ENCODE peak calls at places on chromosomes 11 and 22, in four cellular contexts. D, X, H and N are unnamed samples.

GRCh38 chr11:568306-569259 is 7.7 kb upstream of the PHRF1 start:
- DNase-seq in D (peak; percentile 48), X (peak; percentile 98), H (peak; percentile 96), N (peak; percentile 98)

GRCh38 chr11:61353109-61354067 is 8.3 kb downstream of the CYB561A3 start:
- DNase-seq in D (no peak), X (no peak), H (no peak), N (no peak)

GRCh38 chr22:35629406-35630234 is 12.5 kb upstream of the MB start:
- DNase-seq in D (peak; percentile 98), X (peak; percentile 98), H (no peak), N (peak; percentile 94)

GRCh38 chr22:20019661-20020532 is 1.0 kb upstream of the TANGO2 start:
- DNase-seq in D (no peak), X (no peak), H (no peak), N (peak; percentile 77)

GRCh38 chr11:48081151-48082010 is 101.0 kb downstream of the PTPRJ start:
- DNase-seq in D (no peak), X (peak; percentile 92), H (no peak), N (peak; percentile 84)

GRCh38 chr22:26986884-26987283 is 329.5 kb downstream of the MIAT start:
- DNase-seq in D (no peak), X (no peak), H (no peak), N (no peak)

GRCh38 chr22:17606472-17606871 is 22.1 kb downstream of the ATP6V1E1 start:
- DNase-seq in D (no peak), X (peak; percentile 19), H (no peak), N (no peak)

GRCh38 chr11:6693342-6694228 is 10.4 kb upstream of the MRPL17 start:
- DNase-seq in D (peak; percentile 72), X (peak; percentile 85), H (no peak), N (no peak)

GRCh38 chr11:83265331-83265730 is 20.8 kb downstream of the CCDC90B start:
- DNase-seq in D (no peak), X (no peak), H (no peak), N (no peak)

GRCh38 chr11:209275-210121 is 2.0 kb downstream of the RIC8A start:
- DNase-seq in D (no peak), X (peak; percentile 78), H (no peak), N (peak; percentile 84)

GRCh38 chr11:127651175-127651887 is 650.8 kb upstream of the KIRREL3 start:
- DNase-seq in D (no peak), X (peak; percentile 68), H (no peak), N (no peak)

GRCh38 chr11:128222245-128222959 is 365.0 kb downstream of the ETS1 start:
- DNase-seq in D (no peak), X (no peak), H (no peak), N (no peak)

GRCh38 chr22:38513063-38513462 is 7.0 kb upstream of the DDX17 start:
- DNase-seq in D (no peak), X (no peak), H (peak; percentile 48), N (no peak)

GRCh38 chr11:100730266-100730665 is 43.2 kb downstream of the ARHGAP42 start:
- DNase-seq in D (no peak), X (peak; percentile 57), H (no peak), N (no peak)

GRCh38 chr11:78350101-78350645 is 67.4 kb downstream of the GAB2 start:
- DNase-seq in D (no peak), X (peak; percentile 50), H (no peak), N (no peak)

GRCh38 chr11:20672575-20672974 is 3.2 kb downstream of the NELL1 start:
- DNase-seq in D (no peak), X (no peak), H (no peak), N (no peak)

GRCh38 chr11:13384837-13385417 is 78.1 kb downstream of the BTBD10 start:
- DNase-seq in D (peak; percentile 7), X (peak; percentile 71), H (peak; percentile 29), N (no peak)

GRCh38 chr11:119694334-119694733 is 34.7 kb downstream of the NECTIN1 start:
- DNase-seq in D (no peak), X (no peak), H (no peak), N (no peak)

GRCh38 chr11:57545883-57546282 is 8.5 kb downstream of the SMTNL1 start:
- DNase-seq in D (no peak), X (no peak), H (no peak), N (no peak)

GRCh38 chr11:71395010-71395560 is 53.1 kb downstream of the DHCR7 start:
- DNase-seq in D (no peak), X (no peak), H (no peak), N (no peak)

GRCh38 chr11:32087602-32088001 is 3.3 kb upstream of the RCN1 start:
- DNase-seq in D (no peak), X (peak; percentile 55), H (no peak), N (no peak)

GRCh38 chr11:43943357-43943930 is 1.0 kb downstream of the C11orf96 start:
- DNase-seq in D (no peak), X (peak; percentile 48), H (no peak), N (no peak)

GRCh38 chr11:134658481-134659080 is 246.5 kb upstream of the B3GAT1 start:
- DNase-seq in D (no peak), X (no peak), H (no peak), N (peak; percentile 15)

GRCh38 chr22:24486501-24486921 is 8.6 kb upstream of the UPB1 start:
- DNase-seq in D (peak; percentile 54), X (peak; percentile 91), H (no peak), N (no peak)

GRCh38 chr11:31779268-31779879 is 31.7 kb downstream of the PAX6 start:
- DNase-seq in D (no peak), X (peak; percentile 81), H (no peak), N (no peak)

GRCh38 chr11:1759151-1759850 is 4.4 kb downstream of the CTSD start:
- DNase-seq in D (no peak), X (no peak), H (no peak), N (peak; percentile 82)

GRCh38 chr22:23085785-23086184 is 15.5 kb downstream of the GNAZ start:
- DNase-seq in D (no peak), X (no peak), H (no peak), N (no peak)

GRCh38 chr11:88035271-88035670 is 140.0 kb downstream of the RAB38 start:
- DNase-seq in D (no peak), X (peak; percentile 19), H (no peak), N (no peak)

GRCh38 chr11:17716807-17717206 is 2.6 kb upstream of the MYOD1 start:
- DNase-seq in D (no peak), X (no peak), H (no peak), N (no peak)

GRCh38 chr11:119056397-119056999 is 507 bp downstream of the HYOU1 start:
- DNase-seq in D (no peak), X (peak; percentile 54), H (peak; percentile 40), N (peak; percentile 88)

GRCh38 chr11:1559103-1559951 is 12.7 kb downstream of the DUSP8 start:
- DNase-seq in D (peak; percentile 41), X (peak; percentile 89), H (no peak), N (peak; percentile 97)

DNA sequence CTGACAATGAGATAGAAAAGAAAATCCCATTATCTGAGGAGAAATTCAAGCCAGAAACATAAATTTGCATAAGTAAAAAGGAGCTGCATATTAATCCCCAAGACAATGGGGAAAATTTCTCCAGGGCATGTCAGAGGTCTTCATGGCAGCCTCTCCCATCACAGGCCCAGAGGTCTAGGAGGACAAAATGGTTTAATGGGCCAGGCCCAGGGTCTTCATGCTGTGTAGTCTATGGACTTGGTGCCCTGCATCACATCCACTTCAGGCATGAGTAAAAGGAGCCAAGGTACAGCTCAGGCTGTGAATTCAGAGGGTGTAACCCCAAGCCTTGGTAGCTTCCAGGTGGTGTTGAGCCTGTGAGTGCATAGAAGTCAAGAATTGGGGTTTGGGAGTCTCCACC is 1097.2 kb upstream of the RAG2 start:
- DNase-seq in D (no peak), X (no peak), H (no peak), N (no peak)
- H3K36me3 ChIP-seq in D (no peaks in the 10 kb centered on the region), X (no peaks in the 10 kb centered on the region), H (no peaks in the 10 kb centered on the region), N (no peaks in the 10 kb centered on the region)

DNA sequence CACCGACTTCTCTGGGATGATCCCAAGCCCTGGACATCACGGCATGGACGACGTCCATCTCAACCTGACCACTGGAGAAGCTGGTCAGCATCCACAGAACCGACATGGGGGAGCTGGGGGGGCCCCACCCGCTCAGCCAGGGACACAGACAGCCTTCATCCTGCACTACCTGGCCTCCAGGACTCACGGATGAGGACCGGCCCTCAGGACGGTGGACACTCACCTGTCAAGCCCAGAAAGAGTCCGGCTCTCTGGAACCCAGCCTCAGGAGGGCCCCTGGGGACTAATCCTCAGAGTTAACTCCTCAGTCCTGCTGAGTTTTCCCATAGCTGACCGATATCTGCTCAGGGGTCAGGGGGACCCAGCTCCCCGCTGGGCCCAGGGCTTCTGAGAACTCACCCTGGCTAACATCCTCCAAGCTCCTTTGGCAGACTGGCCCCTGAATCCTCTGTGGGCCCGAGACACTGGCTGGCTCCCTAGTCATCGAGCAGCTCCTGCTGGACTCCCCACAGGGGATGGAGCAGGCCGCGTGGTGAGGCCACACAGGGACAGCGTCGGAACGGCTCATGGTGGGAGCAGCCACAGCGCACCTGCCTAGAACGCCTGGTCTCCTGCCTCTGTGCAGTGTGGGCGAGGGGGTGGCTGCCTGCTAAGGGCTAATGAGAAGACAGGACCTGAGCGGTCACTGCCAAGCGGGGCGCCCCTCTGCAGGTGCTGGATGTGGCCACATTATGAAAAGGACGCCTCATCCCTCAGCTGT is 649.2 kb downstream of the BRD1 start:
- DNase-seq in D (no peak), X (no peak), H (no peak), N (peak; percentile 66)
- H3K36me3 ChIP-seq in D (no peaks in the 10 kb centered on the region), X (no peaks in the 10 kb centered on the region), H (no peaks in the 10 kb centered on the region), N (no peaks in the 10 kb centered on the region)

GRCh38 chr22:41353862-41354575 is 27.7 kb upstream of the TEF start:
- DNase-seq in D (no peak), X (no peak), H (no peak), N (no peak)
- H3K36me3 ChIP-seq in D (peaks cover 42% of the 10 kb centered on the region), X (peaks cover 12% of the 10 kb centered on the region), H (peaks cover 44% of the 10 kb centered on the region), N (peaks cover 26% of the 10 kb centered on the region)

DNA sequence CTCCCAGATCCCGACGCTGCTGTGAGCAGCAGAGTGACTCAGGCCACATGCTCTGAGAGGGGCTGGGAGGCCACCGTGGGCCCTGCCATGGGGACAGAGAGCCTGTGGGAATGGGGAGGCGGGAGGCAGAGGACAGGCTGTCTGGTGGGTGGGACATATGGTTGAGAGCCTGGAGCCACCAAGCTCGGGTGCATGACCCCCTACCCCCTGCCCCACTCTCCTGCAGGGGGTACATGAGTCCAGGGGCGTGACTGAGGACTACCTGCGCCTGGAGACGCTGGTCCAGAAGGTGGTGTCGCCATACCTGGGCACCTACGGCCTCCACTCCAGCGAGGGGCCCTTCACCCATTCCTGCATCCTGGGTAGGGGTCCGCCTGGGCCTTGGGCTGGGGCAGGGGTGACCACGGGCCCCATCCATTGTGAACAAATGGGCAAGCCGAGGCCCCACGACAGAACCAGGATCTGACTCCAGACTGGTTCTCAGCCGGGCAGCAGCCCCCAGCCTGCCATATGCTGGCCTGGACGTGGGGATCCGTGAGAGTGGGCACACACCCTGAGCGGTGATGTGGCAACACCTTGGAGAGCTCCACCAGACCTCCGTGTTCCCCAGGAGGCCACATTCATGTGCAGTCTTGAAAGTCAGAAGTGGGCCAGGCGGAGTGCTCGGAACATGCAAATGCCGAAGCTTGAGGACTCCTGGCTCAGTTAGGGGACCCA is 17.4 kb upstream of the ARHGAP8 start:
- DNase-seq in D (no peak), X (peak; percentile 24), H (no peak), N (peak; percentile 77)
- H3K36me3 ChIP-seq in D (peaks cover 11% of the 10 kb centered on the region), X (no peaks in the 10 kb centered on the region), H (peaks cover 7% of the 10 kb centered on the region), N (peaks cover 3% of the 10 kb centered on the region)

GRCh38 chr11:62709262-62710000 is 2.0 kb downstream of the GNG3 start:
- DNase-seq in D (peak; percentile 62), X (peak; percentile 99), H (peak; percentile 97), N (peak; percentile 99)
- H3K36me3 ChIP-seq in D (peaks cover 10% of the 10 kb centered on the region), X (peaks cover 27% of the 10 kb centered on the region), H (peaks cover 25% of the 10 kb centered on the region), N (peaks cover 6% of the 10 kb centered on the region)

DNA sequence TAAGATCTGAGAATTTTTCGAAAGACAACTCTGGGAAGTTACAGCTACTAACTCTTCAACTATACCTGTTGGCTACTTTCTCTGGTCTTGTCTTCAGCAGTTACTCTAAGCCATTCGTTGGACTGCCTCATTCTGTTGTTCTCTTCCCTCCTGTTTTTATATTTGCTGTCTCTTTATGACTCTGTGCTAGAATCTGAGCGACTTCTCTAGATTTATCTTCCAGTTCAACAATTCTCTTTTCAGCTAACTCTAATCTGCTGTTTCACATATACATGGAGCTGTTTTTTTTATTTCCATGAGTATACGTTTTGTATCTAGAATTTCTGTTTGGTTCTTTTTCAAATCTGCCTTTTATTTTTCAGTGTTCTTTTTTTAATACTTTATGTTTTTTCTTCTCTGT is 127.4 kb upstream of the SORL1-AS1 start:
- DNase-seq in D (no peak), X (no peak), H (no peak), N (no peak)
- H3K36me3 ChIP-seq in D (peaks cover 31% of the 10 kb centered on the region), X (no peaks in the 10 kb centered on the region), H (peaks cover 95% of the 10 kb centered on the region), N (no peaks in the 10 kb centered on the region)